ENCODE peak calls at places on chromosomes 2 and 18, in eight cellular contexts. F is uterus, Y is ovary, N is HCT116, M is H9, T is left ventricle myocardium inferior, B is AG09319, X is glutamatergic neuron. W is an unnamed sample.

GRCh38 chr2:236670235-236670620 is 100.6 kb downstream of the ACKR3 start:
- DNase-seq in F (no peak), Y (no peak), N (no peak), M (no peak), T (no peak), B (no peak), X (no peak), W (peak)

GRCh38 chr2:232328516-232329460 is 49.8 kb upstream of the ALPP start:
- DNase-seq in F (no peak), Y (peak), N (no peak), M (peak), T (peak), B (no peak), X (peak), W (no peak)

GRCh38 chr2:112065966-112066365 is 10.9 kb downstream of the TMEM87B start:
- DNase-seq in F (no peak), Y (no peak), N (no peak), M (no peak), T (no peak), B (peak), X (no peak), W (no peak)

GRCh38 chr2:160337728-160338127 is 137.7 kb upstream of the ITGB6 start:
- DNase-seq in F (no peak), Y (no peak), N (no peak), M (no peak), T (no peak), B (no peak), X (no peak), W (no peak)

GRCh38 chr2:240618776-240619175 is 6.5 kb upstream of the GPR35 start:
- DNase-seq in F (no peak), Y (no peak), N (no peak), M (peak), T (no peak), B (no peak), X (no peak), W (no peak)

GRCh38 chr2:241116606-241117560 is 14.8 kb upstream of the MTERF4 start:
- DNase-seq in F (no peak), Y (no peak), N (no peak), M (peak), T (no peak), B (no peak), X (no peak), W (no peak)

GRCh38 chr2:200406379-200406778 is 99.9 kb downstream of the SPATS2L start:
- DNase-seq in F (no peak), Y (no peak), N (no peak), M (no peak), T (no peak), B (no peak), X (no peak), W (no peak)

GRCh38 chr2:208556954-208557601 is 150.5 kb downstream of the PTH2R start:
- DNase-seq in F (no peak), Y (no peak), N (no peak), M (no peak), T (no peak), B (no peak), X (no peak), W (no peak)

GRCh38 chr2:206045251-206045650 is 40.7 kb downstream of the INO80D start:
- DNase-seq in F (no peak), Y (no peak), N (no peak), M (no peak), T (no peak), B (no peak), X (no peak), W (no peak)

GRCh38 chr2:79591281-79591680 is 78.4 kb downstream of the CTNNA2 start:
- DNase-seq in F (no peak), Y (no peak), N (no peak), M (no peak), T (no peak), B (no peak), X (no peak), W (no peak)

GRCh38 chr18:13580351-13580750 is 146.0 kb downstream of the FAM210A start:
- DNase-seq in F (no peak), Y (no peak), N (no peak), M (no peak), T (no peak), B (no peak), X (no peak), W (peak)

GRCh38 chr2:109497911-109498870 is 115.6 kb downstream of the SEPTIN10 start:
- DNase-seq in F (no peak), Y (no peak), N (no peak), M (no peak), T (peak), B (no peak), X (no peak), W (no peak)

GRCh38 chr2:134120160-134120717 is 133.6 kb upstream of the MGAT5 start:
- DNase-seq in F (peak), Y (peak), N (no peak), M (no peak), T (peak), B (no peak), X (peak), W (no peak)

GRCh38 chr2:170362895-170363582 is 185.1 kb downstream of the MYO3B start:
- DNase-seq in F (no peak), Y (no peak), N (no peak), M (no peak), T (no peak), B (no peak), X (no peak), W (no peak)

DNA sequence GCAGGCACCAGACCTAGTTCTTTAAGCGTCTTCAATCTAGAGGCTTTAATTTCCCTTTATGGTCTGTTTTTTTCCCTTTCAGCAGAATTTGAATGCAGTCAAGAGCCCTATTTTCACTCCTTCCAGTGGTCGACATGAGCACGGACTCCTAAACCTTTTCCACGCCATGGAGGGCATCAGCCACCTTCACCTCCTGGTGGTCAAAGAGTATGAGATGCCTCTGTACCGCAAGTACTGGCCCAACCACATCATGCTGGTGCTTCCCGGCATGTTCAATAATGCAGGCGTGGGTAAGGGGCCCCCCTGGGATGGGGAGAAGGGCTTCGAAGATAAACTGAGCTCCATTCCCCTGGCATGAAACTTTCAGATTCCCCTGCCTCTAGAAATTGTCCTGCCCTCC is 92.2 kb downstream of the ESCO1 start:
- DNase-seq in F (no peak), Y (no peak), N (no peak), M (no peak), T (no peak), B (no peak), X (no peak), W (no peak)
- TF ChIP-seq CTCF in F (no peak), Y (no peak), N (no peak), M (peak), T (no peak), B (no peak), X (no peak), W (no peak)

GRCh38 chr2:105802587-105802986 is 57.9 kb downstream of the NCK2 start:
- DNase-seq in F (no peak), Y (no peak), N (no peak), M (no peak), T (no peak), B (no peak), X (no peak), W (no peak)

GRCh38 chr2:105800953-105801635 is 56.4 kb downstream of the NCK2 start:
- DNase-seq in F (no peak), Y (no peak), N (no peak), M (no peak), T (no peak), B (no peak), X (no peak), W (no peak)

GRCh38 chr2:105801961-105802360 is 57.2 kb downstream of the NCK2 start:
- DNase-seq in F (no peak), Y (no peak), N (no peak), M (no peak), T (no peak), B (no peak), X (no peak), W (no peak)

GRCh38 chr2:105798595-105798994 is 53.9 kb downstream of the NCK2 start:
- DNase-seq in F (no peak), Y (no peak), N (no peak), M (no peak), T (no peak), B (no peak), X (no peak), W (no peak)

GRCh38 chr2:105800036-105800755 is 55.5 kb downstream of the NCK2 start:
- DNase-seq in F (no peak), Y (no peak), N (no peak), M (no peak), T (no peak), B (peak), X (no peak), W (no peak)
- TF ChIP-seq CTCF in F (no peak), Y (no peak), N (no peak), M (no peak), T (no peak), B (no peak), X (no peak), W (no peak)

GRCh38 chr2:71281950-71282349 is 49.6 kb upstream of the ZNF638 start:
- DNase-seq in F (no peak), Y (no peak), N (no peak), M (no peak), T (no peak), B (no peak), X (no peak), W (no peak)

GRCh38 chr2:71277536-71278103 is 50.7 kb upstream of the PAIP2B start:
- DNase-seq in F (no peak), Y (no peak), N (peak), M (peak), T (peak), B (no peak), X (peak), W (no peak)

GRCh38 chr2:71283131-71283530 is 48.5 kb upstream of the ZNF638 start:
- DNase-seq in F (no peak), Y (no peak), N (no peak), M (no peak), T (no peak), B (no peak), X (no peak), W (no peak)

GRCh38 chr2:71285706-71286105 is 45.9 kb upstream of the ZNF638 start:
- DNase-seq in F (no peak), Y (no peak), N (no peak), M (no peak), T (no peak), B (no peak), X (no peak), W (no peak)

DNA sequence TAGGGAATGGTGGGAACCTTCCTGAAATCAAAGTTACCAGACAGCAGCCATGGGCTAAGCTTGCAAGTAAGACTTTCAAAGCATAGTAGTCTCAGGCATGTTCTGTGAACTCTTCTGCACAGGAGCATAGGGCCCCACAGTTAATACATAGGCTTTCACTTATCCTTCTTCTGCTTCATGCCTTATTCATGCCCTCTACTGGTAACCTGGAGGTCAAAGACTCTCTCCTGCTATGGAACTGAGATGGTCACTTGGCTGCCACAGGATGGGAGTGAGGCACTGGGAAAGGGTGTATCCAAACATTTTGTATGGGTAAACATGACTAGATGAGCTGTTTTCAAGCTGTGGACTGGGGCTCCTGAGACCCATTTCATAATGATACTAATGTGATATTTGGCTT is 49.1 kb upstream of the ZNF638 start:
- DNase-seq in F (no peak), Y (no peak), N (no peak), M (no peak), T (no peak), B (no peak), X (no peak), W (no peak)
- TF ChIP-seq CTCF in F (no peak), Y (no peak), N (no peak), M (peak), T (no peak), B (no peak), X (no peak), W (no peak)

DNA sequence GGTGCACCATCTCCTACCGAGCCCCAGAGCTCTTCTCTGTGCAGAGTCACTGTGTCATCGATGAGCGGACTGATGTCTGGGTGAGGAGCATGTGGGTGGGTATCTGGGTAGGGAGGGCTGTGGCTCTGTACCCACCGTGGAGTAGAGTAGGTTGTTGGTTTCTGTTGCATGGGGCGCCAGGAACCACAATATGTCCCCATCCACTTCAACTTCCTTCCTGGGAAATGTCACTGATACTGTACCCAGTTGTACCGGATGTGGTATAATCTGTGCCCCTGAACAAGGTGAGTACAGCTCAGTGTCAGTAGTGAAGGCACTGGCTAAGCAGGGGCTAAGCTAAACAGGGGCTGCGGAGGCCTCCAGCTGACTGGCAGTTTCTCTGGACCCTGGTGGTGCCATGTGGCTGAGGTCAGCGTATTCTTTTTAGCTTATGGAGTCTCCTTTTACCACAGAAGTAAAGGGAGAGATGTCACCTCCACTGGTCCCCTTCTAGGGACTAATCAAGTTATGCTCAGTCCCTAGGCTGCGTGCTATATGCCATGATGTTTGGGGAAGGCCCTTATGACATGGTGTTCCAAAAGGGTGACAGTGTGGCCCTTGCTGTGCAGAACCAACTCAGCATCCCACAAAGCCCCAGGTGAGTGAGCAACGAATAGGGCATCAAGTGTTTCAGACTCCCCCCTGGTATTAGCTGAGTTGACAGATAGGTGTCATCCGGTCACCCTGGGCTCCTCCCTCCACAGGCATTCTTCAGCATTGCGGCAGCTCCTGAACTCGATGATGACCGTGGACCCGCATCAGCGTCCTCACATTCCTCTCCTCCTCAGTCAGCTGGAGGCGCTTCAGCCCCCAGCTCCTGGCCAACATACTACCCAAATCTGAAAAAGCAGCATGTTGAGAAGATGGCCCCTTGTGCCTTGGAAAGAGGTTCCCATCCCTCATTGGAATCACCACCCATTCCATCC is 2.7 kb downstream of the STK16 start:
- DNase-seq in F (no peak), Y (no peak), N (no peak), M (no peak), T (no peak), B (no peak), X (no peak), W (no peak)
- TF ChIP-seq CTCF in F (no peak), Y (no peak), N (no peak), M (no peak), T (no peak), B (no peak), X (no peak), W (no peak)

GRCh38 chr2:49335546-49335945 is 181.2 kb upstream of the FSHR start:
- DNase-seq in F (no peak), Y (no peak), N (no peak), M (no peak), T (no peak), B (no peak), X (no peak), W (no peak)

DNA sequence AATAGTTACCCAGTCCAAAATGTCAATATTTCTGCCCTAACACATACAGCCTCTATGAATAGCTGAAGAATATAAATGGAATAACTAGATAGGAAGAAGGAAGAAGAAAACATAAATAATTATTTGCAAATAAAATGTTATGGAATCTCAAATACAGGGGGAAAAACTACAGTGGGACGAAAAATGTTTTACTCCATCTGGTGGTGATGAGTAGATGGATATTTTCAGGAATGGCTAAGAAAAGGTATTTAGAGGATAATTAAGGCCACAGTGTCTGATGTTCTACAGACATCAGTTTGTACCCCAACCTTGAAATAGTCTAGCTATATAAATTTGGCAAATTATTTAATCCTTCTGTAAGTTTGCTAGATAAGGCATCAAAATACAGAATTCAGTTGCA is 178.1 kb upstream of the FSHR start:
- DNase-seq in F (no peak), Y (no peak), N (no peak), M (no peak), T (no peak), B (no peak), X (no peak), W (no peak)
- TF ChIP-seq CTCF in F (no peak), Y (no peak), N (no peak), M (peak), T (peak), B (no peak), X (no peak), W (peak)

GRCh38 chr2:53964237-53964952 is 6.4 kb downstream of the PSME4 start:
- DNase-seq in F (no peak), Y (no peak), N (no peak), M (no peak), T (no peak), B (no peak), X (no peak), W (no peak)
- TF ChIP-seq CTCF in F (no peak), Y (no peak), N (no peak), M (no peak), T (no peak), B (no peak), X (no peak), W (no peak)